ENCODE peak calls at places on chromosomes 16 and 17, in eight cellular contexts. E, F, L, R, T, C, G and D are unnamed samples.

GRCh38 chr17:45260204-45260783 is 1.6 kb downstream of the SPATA32 start:
- DNase-seq in E (peak), F (no peak), L (no peak), R (no peak), T (no peak), C (no peak), G (no peak), D (no peak)

GRCh38 chr16:54060599-54061355 is 225.8 kb downstream of the IRX3 start:
- DNase-seq in E (no peak), F (no peak), L (no peak), R (no peak), T (no peak), C (no peak), G (no peak), D (no peak)

GRCh38 chr17:38611070-38611786 is 5.5 kb upstream of the SRCIN1 start:
- DNase-seq in E (no peak), F (no peak), L (no peak), R (no peak), T (no peak), C (no peak), G (no peak), D (no peak)

GRCh38 chr17:56978441-56979090 is 635 bp downstream of the SCPEP1 start:
- DNase-seq in E (no peak), F (no peak), L (peak), R (peak), T (peak), C (no peak), G (no peak), D (no peak)

GRCh38 chr17:21127508-21128077 is 829 bp downstream of the DHRS7B start:
- DNase-seq in E (no peak), F (no peak), L (no peak), R (no peak), T (peak), C (no peak), G (no peak), D (no peak)

GRCh38 chr17:45371414-45372324 is 54.8 kb upstream of the MAP3K14 start:
- DNase-seq in E (peak), F (peak), L (peak), R (no peak), T (peak), C (peak), G (peak), D (peak)

GRCh38 chr16:83552930-83553329 is 254.8 kb upstream of the HSBP1 start:
- DNase-seq in E (no peak), F (no peak), L (no peak), R (no peak), T (no peak), C (no peak), G (no peak), D (no peak)

GRCh38 chr17:47726796-47727703 is 6.0 kb upstream of the TBX21 start:
- DNase-seq in E (no peak), F (no peak), L (no peak), R (no peak), T (no peak), C (no peak), G (no peak), D (peak)

GRCh38 chr17:53646835-53647234 is 175.9 kb upstream of the KIF2B start:
- DNase-seq in E (no peak), F (no peak), L (no peak), R (no peak), T (no peak), C (no peak), G (no peak), D (no peak)

GRCh38 chr16:15950167-15950854 is 895 bp downstream of the ABCC1 start:
- DNase-seq in E (no peak), F (peak), L (peak), R (peak), T (peak), C (peak), G (peak), D (no peak)

GRCh38 chr17:33012522-33013033 is 20.9 kb downstream of the SPACA3 start:
- DNase-seq in E (no peak), F (no peak), L (peak), R (no peak), T (peak), C (peak), G (no peak), D (no peak)

GRCh38 chr17:30332057-30332542 is 1.8 kb downstream of the TMIGD1 start:
- DNase-seq in E (no peak), F (no peak), L (peak), R (peak), T (peak), C (peak), G (no peak), D (no peak)

GRCh38 chr17:77451271-77451893 is 310.6 kb downstream of the SEC14L1 start:
- DNase-seq in E (peak), F (peak), L (peak), R (peak), T (peak), C (no peak), G (peak), D (no peak)

GRCh38 chr16:78522327-78522726 is 422.9 kb downstream of the WWOX start:
- DNase-seq in E (no peak), F (no peak), L (no peak), R (no peak), T (no peak), C (no peak), G (no peak), D (no peak)

GRCh38 chr16:48494742-48495141 is 109.5 kb upstream of the SIAH1 start:
- DNase-seq in E (no peak), F (no peak), L (no peak), R (peak), T (no peak), C (no peak), G (no peak), D (no peak)

GRCh38 chr17:29066053-29066452 is 23.1 kb downstream of the PIPOX start:
- DNase-seq in E (no peak), F (no peak), L (no peak), R (no peak), T (no peak), C (no peak), G (no peak), D (no peak)

GRCh38 chr17:48997827-48998556 is 807 bp downstream of the IGF2BP1 start:
- DNase-seq in E (no peak), F (peak), L (no peak), R (no peak), T (peak), C (no peak), G (peak), D (no peak)

GRCh38 chr17:73427198-73427597 is 115.4 kb upstream of the CDC42EP4 start:
- DNase-seq in E (no peak), F (no peak), L (no peak), R (no peak), T (no peak), C (no peak), G (no peak), D (no peak)

GRCh38 chr17:82985973-82986372 is 93.4 kb upstream of the METRNL start:
- DNase-seq in E (no peak), F (peak), L (peak), R (no peak), T (peak), C (no peak), G (no peak), D (no peak)

GRCh38 chr17:7330099-7331015 is 1.2 kb upstream of the NEURL4 start:
- DNase-seq in E (peak), F (peak), L (peak), R (peak), T (peak), C (peak), G (peak), D (peak)

GRCh38 chr16:3882531-3882930 is 2.0 kb upstream of the CREBBP start:
- DNase-seq in E (no peak), F (no peak), L (no peak), R (no peak), T (no peak), C (no peak), G (no peak), D (no peak)

GRCh38 chr16:7160093-7160492 is 172.6 kb upstream of the RBFOX1 start:
- DNase-seq in E (no peak), F (no peak), L (no peak), R (no peak), T (no peak), C (no peak), G (no peak), D (no peak)

GRCh38 chr16:7161886-7162285 is 170.8 kb upstream of the RBFOX1 start:
- DNase-seq in E (no peak), F (no peak), L (no peak), R (no peak), T (no peak), C (no peak), G (no peak), D (no peak)

GRCh38 chr16:7158481-7158880 is 174.2 kb upstream of the RBFOX1 start:
- DNase-seq in E (no peak), F (no peak), L (no peak), R (no peak), T (no peak), C (no peak), G (no peak), D (no peak)
- TF ChIP-seq CTCF in E (no peak), F (no peak), L (no peak), R (no peak), T (no peak), C (no peak), G (no peak), D (no peak)

GRCh38 chr16:64051826-64052225 is 1070.0 kb downstream of the CDH11 start:
- DNase-seq in E (no peak), F (peak), L (peak), R (no peak), T (peak), C (peak), G (peak), D (no peak)
- TF ChIP-seq CTCF in E (peak), F (peak), L (peak), R (peak), T (peak), C (peak), G (no peak), D (no peak)

DNA sequence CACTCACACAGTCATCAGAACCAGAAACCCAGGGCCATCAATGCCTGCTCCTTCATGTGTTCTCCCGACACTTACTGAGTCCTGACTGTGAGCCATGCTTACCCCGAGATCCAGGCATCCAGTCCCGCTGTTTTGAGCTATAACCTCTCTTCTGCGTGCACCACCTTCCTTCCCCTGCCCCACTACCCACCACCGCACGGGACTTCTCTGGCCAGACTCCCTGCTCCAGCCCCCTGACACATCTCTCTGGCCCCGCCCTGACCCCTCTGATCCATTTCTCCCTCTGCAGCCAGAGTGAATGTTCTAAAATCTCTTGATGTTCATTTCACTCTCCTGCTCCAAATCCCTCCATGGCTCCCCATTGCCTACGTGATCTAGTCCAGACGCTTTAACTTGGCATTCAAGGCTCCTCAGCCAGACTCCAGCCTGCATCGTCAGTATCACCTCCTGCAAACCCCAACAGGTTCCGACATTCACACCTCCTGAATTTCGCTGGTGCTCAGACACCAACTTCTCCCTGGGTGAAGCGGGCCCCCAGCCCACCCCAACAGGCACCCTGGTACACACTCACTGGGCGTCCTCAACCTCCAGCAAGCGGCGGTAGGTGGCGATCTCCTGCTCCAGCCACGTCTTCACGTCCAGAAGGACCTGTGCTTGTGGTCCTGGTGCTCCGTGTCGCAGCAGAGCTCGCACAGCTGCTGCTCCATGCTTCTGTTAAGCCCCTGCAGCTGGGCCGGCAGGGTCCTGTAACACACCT is 3.1 kb upstream of the KRT17 start:
- DNase-seq in E (no peak), F (no peak), L (no peak), R (no peak), T (no peak), C (no peak), G (no peak), D (no peak)
- TF ChIP-seq CTCF in E (no peak), F (no peak), L (no peak), R (no peak), T (no peak), C (no peak), G (no peak), D (no peak)

GRCh38 chr17:17870292-17870691 is 33.5 kb upstream of the SREBF1 start:
- DNase-seq in E (no peak), F (no peak), L (no peak), R (no peak), T (no peak), C (no peak), G (no peak), D (no peak)
- TF ChIP-seq CTCF in E (no peak), F (no peak), L (no peak), R (peak), T (no peak), C (no peak), G (no peak), D (no peak)

GRCh38 chr16:90077240-90077756 is at the start of gene PRDM7:
- DNase-seq in E (peak), F (peak), L (peak), R (peak), T (peak), C (peak), G (peak), D (peak)

GRCh38 chr16:90081606-90081970 is 4.5 kb upstream of the PRDM7 start:
- DNase-seq in E (no peak), F (peak), L (no peak), R (no peak), T (no peak), C (no peak), G (peak), D (no peak)

GRCh38 chr16:90078594-90078895 is 1.4 kb upstream of the PRDM7 start:
- DNase-seq in E (no peak), F (no peak), L (no peak), R (no peak), T (no peak), C (no peak), G (no peak), D (no peak)

GRCh38 chr16:90083139-90083538 is 6.0 kb upstream of the PRDM7 start:
- DNase-seq in E (no peak), F (no peak), L (no peak), R (no peak), T (no peak), C (no peak), G (no peak), D (no peak)

GRCh38 chr16:90077757-90078593 is 844 bp upstream of the PRDM7 start:
- DNase-seq in E (no peak), F (peak), L (peak), R (peak), T (peak), C (no peak), G (no peak), D (no peak)
- TF ChIP-seq CTCF in E (no peak), F (peak), L (no peak), R (peak), T (no peak), C (no peak), G (no peak), D (peak)

GRCh38 chr16:2388875-2389433 is 40.3 kb upstream of the CCNF start:
- DNase-seq in E (no peak), F (no peak), L (peak), R (no peak), T (no peak), C (peak), G (no peak), D (no peak)

GRCh38 chr16:2385441-2385840 is 43.8 kb upstream of the CCNF start:
- DNase-seq in E (no peak), F (no peak), L (no peak), R (no peak), T (no peak), C (peak), G (no peak), D (no peak)

GRCh38 chr16:2388139-2388874 is 40.9 kb upstream of the CCNF start:
- DNase-seq in E (no peak), F (no peak), L (no peak), R (no peak), T (no peak), C (no peak), G (no peak), D (no peak)

DNA sequence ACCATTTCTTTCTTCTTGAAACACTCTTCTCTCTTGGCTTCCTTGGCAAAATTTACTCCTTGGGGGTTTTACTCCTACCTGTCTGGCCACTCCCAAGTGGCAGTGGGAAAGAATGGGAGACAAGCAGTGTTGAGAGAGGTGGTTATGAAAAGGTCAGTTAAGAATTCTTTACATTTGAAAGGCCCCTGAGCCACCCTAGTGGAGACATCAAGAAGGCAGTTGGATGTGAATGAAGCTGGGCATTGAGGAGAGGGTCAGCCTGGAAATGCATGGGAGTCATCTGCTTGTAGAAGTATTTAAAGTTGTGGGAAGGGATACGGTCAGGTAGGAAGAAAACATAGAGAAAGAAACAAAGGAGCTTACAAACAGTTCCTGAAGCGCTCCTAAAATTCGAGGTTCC is 42.3 kb upstream of the CCNF start:
- DNase-seq in E (no peak), F (peak), L (no peak), R (no peak), T (no peak), C (no peak), G (peak), D (no peak)
- TF ChIP-seq CTCF in E (no peak), F (peak), L (peak), R (no peak), T (peak), C (peak), G (peak), D (no peak)